ENCODE peak calls at places on chromosomes 3 and 15, in eight cellular contexts. O is stimulated activated CD4-positive, alpha-beta T cell treated with anti-CD3 and anti-CD28 coated beads, Interleukin-12 subunit alpha, Interleukin-12 subunit beta, amount 100 ng/mL, for 48 hours; Q is activated T-helper 1 cell treated with anti-CD3 and anti-CD28 coated beads, Interleukin-12 subunit alpha, Interleukin-12 subunit beta, Interleukin-2, Interleukin-4 antibody, amounts not matched to agents 30 ng/mL and 10 ng/mL and 1 ng/mL, durations not matched to agents 14 hours and 24 hours and 36 hours; L is NCI-H2029; F is NB4; U is progenitor cell of endocrine pancreas; C is Kasumi-1; V is CD8-positive, alpha-beta T cell. Y is an unnamed sample.

GRCh38 chr15:101458908-101459578 is 30.5 kb downstream of the PCSK6 start:
- DNase-seq in O (no peak), Q (no peak), L (no peak), F (no peak), U (no peak), C (no peak), V (no peak), Y (no peak)

GRCh38 chr15:58355352-58355964 is 76.3 kb upstream of the LIPC start:
- DNase-seq in O (no peak), Q (no peak), L (no peak), F (no peak), U (no peak), C (peak), V (no peak), Y (no peak)

GRCh38 chr15:70088427-70088826 is 9.3 kb downstream of the TLE3 start:
- DNase-seq in O (no peak), Q (no peak), L (peak), F (no peak), U (no peak), C (no peak), V (no peak), Y (no peak)

GRCh38 chr3:126402666-126403302 is 8.1 kb downstream of the CFAP100 start:
- DNase-seq in O (no peak), Q (no peak), L (no peak), F (no peak), U (no peak), C (no peak), V (no peak), Y (no peak)

GRCh38 chr3:33717616-33717865 is 513 bp downstream of the CLASP2 start:
- DNase-seq in O (peak), Q (no peak), L (peak), F (peak), U (peak), C (peak), V (no peak), Y (peak)

GRCh38 chr3:4768021-4768420 is 211.2 kb upstream of the BHLHE40 start:
- DNase-seq in O (no peak), Q (no peak), L (no peak), F (no peak), U (no peak), C (no peak), V (no peak), Y (no peak)

GRCh38 chr15:44307712-44308111 is 19.2 kb downstream of the GOLM2 start:
- DNase-seq in O (no peak), Q (no peak), L (no peak), F (no peak), U (no peak), C (no peak), V (no peak), Y (no peak)

GRCh38 chr3:182729903-182730674 is 63.2 kb upstream of the ATP11B start:
- DNase-seq in O (no peak), Q (no peak), L (no peak), F (peak), U (no peak), C (no peak), V (no peak), Y (no peak)

GRCh38 chr15:77282333-77282732 is 137.6 kb downstream of the PEAK1 start:
- DNase-seq in O (no peak), Q (no peak), L (no peak), F (no peak), U (no peak), C (no peak), V (no peak), Y (no peak)

GRCh38 chr15:40061212-40061901 is 22.4 kb upstream of the SRP14 start:
- DNase-seq in O (no peak), Q (no peak), L (no peak), F (no peak), U (no peak), C (no peak), V (no peak), Y (no peak)

GRCh38 chr15:31953573-31953972 is 76.7 kb upstream of the CHRNA7 start:
- DNase-seq in O (no peak), Q (no peak), L (no peak), F (no peak), U (no peak), C (no peak), V (no peak), Y (no peak)

GRCh38 chr15:94324117-94324826 is 92.9 kb downstream of the MCTP2 start:
- DNase-seq in O (peak), Q (peak), L (peak), F (peak), U (peak), C (peak), V (peak), Y (peak)

GRCh38 chr3:155428558-155428957 is 135.1 kb upstream of the STRIT1 start:
- DNase-seq in O (no peak), Q (no peak), L (no peak), F (no peak), U (no peak), C (no peak), V (no peak), Y (no peak)

GRCh38 chr3:125313060-125313635 is 62.0 kb downstream of the ZNF148 start:
- DNase-seq in O (no peak), Q (no peak), L (no peak), F (peak), U (no peak), C (no peak), V (no peak), Y (peak)

GRCh38 chr3:102471491-102471890 is 36.7 kb downstream of the ZPLD1 start:
- DNase-seq in O (no peak), Q (no peak), L (no peak), F (no peak), U (no peak), C (no peak), V (no peak), Y (no peak)

GRCh38 chr15:57540736-57541135 is 51.0 kb upstream of the MYZAP start:
- DNase-seq in O (no peak), Q (no peak), L (no peak), F (no peak), U (no peak), C (no peak), V (no peak), Y (no peak)

GRCh38 chr3:72334681-72335457 is 513.4 kb downstream of the SHQ1 start:
- DNase-seq in O (no peak), Q (no peak), L (no peak), F (no peak), U (no peak), C (no peak), V (no peak), Y (no peak)

GRCh38 chr3:127730171-127730570 is 57.4 kb downstream of the ABTB1 start:
- DNase-seq in O (no peak), Q (no peak), L (no peak), F (no peak), U (no peak), C (no peak), V (no peak), Y (no peak)

Y was measured in RCC 7860.